ENCODE peak calls at places on chromosome 7, in ten cellular contexts. D is tibial nerve, L is heart left ventricle, G is IMR-90, H is esophagus squamous epithelium, C is NB4, F is A549, R is erythroblast, J is testis, W is upper lobe of left lung. S is an unnamed sample.

GRCh38 chr7:141455686-141456085 is 95.5 kb upstream of the AGK start:
- DNase-seq in D (no peak), L (no peak), G (no peak), H (no peak), C (no peak), F (no peak), R (no peak), J (no peak), W (no peak), S (no peak)

GRCh38 chr7:20348408-20348807 is 17.7 kb downstream of the ITGB8 start:
- DNase-seq in D (no peak), L (no peak), G (no peak), H (no peak), C (no peak), F (no peak), R (no peak), J (no peak), W (no peak), S (no peak)

GRCh38 chr7:157830331-157830730 is 493.5 kb downstream of the DNAJB6 start:
- DNase-seq in D (peak; percentile 12), L (no peak), G (no peak), H (no peak), C (no peak), F (no peak), R (no peak), J (no peak), W (no peak), S (no peak)

GRCh38 chr7:133784421-133785045 is 342.6 kb upstream of the LRGUK start:
- DNase-seq in D (no peak), L (no peak), G (no peak), H (no peak), C (no peak), F (no peak), R (no peak), J (peak; percentile 33), W (no peak), S (no peak)

GRCh38 chr7:145434811-145435210 is 599.0 kb upstream of the TPK1 start:
- DNase-seq in D (no peak), L (no peak), G (no peak), H (no peak), C (no peak), F (no peak), R (no peak), J (no peak), W (no peak), S (no peak)

GRCh38 chr7:8161398-8161828 is 100.6 kb downstream of the ICA1 start:
- DNase-seq in D (no peak), L (no peak), G (no peak), H (no peak), C (no peak), F (no peak), R (peak; percentile 65), J (no peak), W (no peak), S (no peak)

GRCh38 chr7:44489955-44490350 is 505 bp downstream of the NUDCD3 start:
- DNase-seq in D (no peak), L (no peak), G (peak; percentile 25), H (no peak), C (peak; percentile 68), F (no peak), R (peak; percentile 72), J (no peak), W (peak; percentile 28), S (no peak)

GRCh38 chr7:5417106-5418071 is 6.2 kb downstream of the TNRC18 start:
- DNase-seq in D (no peak), L (no peak), G (peak; percentile 54), H (no peak), C (no peak), F (peak; percentile 65), R (no peak), J (no peak), W (no peak), S (no peak)

GRCh38 chr7:92205987-92206386 is 27.0 kb upstream of the LRRD1 start:
- DNase-seq in D (no peak), L (no peak), G (no peak), H (no peak), C (no peak), F (no peak), R (no peak), J (no peak), W (no peak), S (no peak)

GRCh38 chr7:91777522-91777921 is 103.0 kb downstream of the MTERF1 start:
- DNase-seq in D (no peak), L (no peak), G (no peak), H (no peak), C (no peak), F (no peak), R (no peak), J (no peak), W (no peak), S (no peak)

GRCh38 chr7:22821702-22822485 is 755 bp downstream of the TOMM7 start:
- DNase-seq in D (no peak), L (no peak), G (no peak), H (no peak), C (no peak), F (no peak), R (peak; percentile 30), J (no peak), W (no peak), S (no peak)

GRCh38 chr7:36287371-36288241 is 102.1 kb upstream of the ANLN start:
- DNase-seq in D (no peak), L (no peak), G (no peak), H (no peak), C (peak; percentile 54), F (peak; percentile 57), R (no peak), J (no peak), W (peak; percentile 39), S (no peak)

GRCh38 chr7:101220295-101220694 is 2.3 kb downstream of the ZNHIT1 start:
- DNase-seq in D (no peak), L (no peak), G (no peak), H (no peak), C (no peak), F (no peak), R (peak; percentile 65), J (no peak), W (no peak), S (no peak)

GRCh38 chr7:101217388-101218235 is at the start of the genes PLOD3 and ZNHIT1:
- DNase-seq in D (peak; percentile 93), L (peak; percentile 96), G (peak; percentile 97), H (peak; percentile 88), C (peak; percentile 99), F (peak; percentile 98), R (peak; percentile 98), J (peak; percentile 98), W (peak; percentile 96), S (peak; percentile 94)

GRCh38 chr7:101216001-101216859 is 1.2 kb downstream of the PLOD3 start:
- DNase-seq in D (no peak), L (no peak), G (peak; percentile 14), H (no peak), C (peak; percentile 48), F (no peak), R (no peak), J (peak; percentile 49), W (peak; percentile 45), S (no peak)

GRCh38 chr7:101218236-101219130 is 518 bp downstream of the ZNHIT1 start:
- DNase-seq in D (no peak), L (no peak), G (peak; percentile 7), H (no peak), C (no peak), F (no peak), R (no peak), J (no peak), W (no peak), S (no peak)

DNA sequence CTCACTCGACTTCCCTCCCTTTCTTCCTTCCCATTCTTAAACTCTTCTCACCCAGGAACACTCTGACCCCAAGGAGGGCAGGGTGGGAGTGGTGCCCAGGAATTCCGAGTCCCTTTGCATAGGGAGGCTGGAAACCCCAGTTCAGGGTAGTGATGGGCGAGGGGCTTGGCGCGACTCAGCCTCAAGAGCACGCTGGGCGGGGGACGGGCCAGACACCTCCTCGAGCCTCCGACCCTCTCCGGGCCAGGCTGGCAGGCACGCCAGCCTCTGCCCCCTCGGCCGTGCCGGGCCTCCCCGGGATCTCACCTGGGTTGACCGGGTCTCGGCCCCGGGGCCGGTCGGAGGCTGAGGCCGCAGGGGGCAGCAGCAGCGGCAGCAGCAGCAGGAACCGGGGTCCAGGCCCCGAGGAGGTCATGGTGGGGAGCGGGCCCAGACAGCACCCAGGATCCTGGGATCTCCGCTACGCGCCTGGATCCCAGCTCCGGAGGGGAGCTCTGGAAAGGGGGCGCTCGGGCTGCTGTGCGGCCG is 457 bp downstream of the PLOD3 start:
- DNase-seq in D (no peak), L (no peak), G (no peak), H (no peak), C (no peak), F (no peak), R (peak; percentile 42), J (no peak), W (no peak), S (no peak)
- TF ChIP-seq POLR2A in D (no peak), L (no peak), G (no peak), H (no peak), C (no peak), F (no peak), R (no peak), J (no peak), W (no peak), S (no peak)

DNA sequence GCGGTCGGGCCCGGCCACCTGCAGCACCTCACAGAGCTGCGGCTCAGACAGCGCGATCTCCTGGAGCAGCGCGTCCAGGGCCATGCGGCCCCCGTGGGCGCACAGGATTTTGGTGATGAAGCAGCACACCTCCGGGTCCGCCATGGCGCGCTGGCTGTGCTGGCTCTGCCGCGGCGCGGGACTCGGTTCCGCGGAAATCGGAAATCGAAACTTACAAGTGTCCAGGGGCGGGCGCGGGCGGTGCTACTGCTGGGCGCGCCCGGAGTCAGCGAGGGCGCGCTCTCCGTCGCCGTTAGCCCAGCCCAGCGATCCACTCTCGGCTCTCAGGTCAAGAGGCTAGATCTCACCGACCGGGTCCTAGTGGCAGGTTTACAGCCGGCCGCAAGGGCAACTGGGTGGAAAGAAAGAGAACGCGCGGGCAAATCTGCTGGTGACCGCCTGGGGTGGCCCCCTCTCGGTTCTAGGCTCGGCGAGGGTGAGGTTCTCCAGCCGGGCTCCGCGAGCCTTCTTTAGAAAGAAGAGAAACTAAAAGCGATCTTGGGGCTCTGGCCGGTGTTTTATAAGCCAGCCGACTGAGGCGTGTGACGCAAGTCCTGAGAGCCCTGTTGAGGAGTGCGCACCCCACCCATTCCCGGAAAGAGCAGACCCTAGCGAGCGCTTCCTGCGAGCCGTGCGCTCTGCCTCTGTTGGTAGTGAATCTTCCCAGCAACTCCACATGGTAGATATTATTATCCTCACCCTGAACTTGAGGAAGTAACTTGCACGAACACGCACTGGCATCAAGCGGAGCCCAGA is at the start of gene ZC3HAV1:
- DNase-seq in D (peak; percentile 74), L (peak; percentile 88), G (peak; percentile 86), H (peak; percentile 50), C (peak; percentile 99), F (peak; percentile 89), R (peak; percentile 92), J (peak; percentile 95), W (peak; percentile 93), S (peak; percentile 82)
- TF ChIP-seq POLR2A in D (peak; percentile 43), L (peak; percentile 53), G (peak; percentile 76), H (no peak), C (peak; percentile 99), F (peak; percentile 51), R (peak; percentile 98), J (no peak), W (peak; percentile 81), S (peak; percentile 92)

GRCh38 chr7:149261829-149262617 is at the start of gene ZNF783:
- DNase-seq in D (peak; percentile 73), L (peak; percentile 86), G (peak; percentile 85), H (no peak), C (peak; percentile 95), F (peak; percentile 94), R (peak; percentile 92), J (peak; percentile 93), W (peak; percentile 90), S (peak; percentile 90)
- TF ChIP-seq POLR2A in D (no peak), L (peak; percentile 42), G (no peak), H (no peak), C (peak; percentile 24), F (peak; percentile 47), R (peak; percentile 44), J (no peak), W (peak; percentile 71), S (peak; percentile 58)

GRCh38 chr7:100152937-100153666 is 4.4 kb downstream of the LAMTOR4 start:
- DNase-seq in D (no peak), L (no peak), G (no peak), H (no peak), C (no peak), F (no peak), R (no peak), J (no peak), W (no peak), S (no peak)
- TF ChIP-seq POLR2A in D (no peak), L (no peak), G (no peak), H (no peak), C (no peak), F (no peak), R (no peak), J (no peak), W (no peak), S (no peak)